ENCODE peak calls at places on chromosomes 16 and 17, in four cellular contexts. A, N, X and D are unnamed samples.
A peak's percentile ranks its signal among the peaks of the same experiment; 100 is the strongest.

GRCh38 chr17:49511810-49512209 is 16.7 kb downstream of the NGFR start:
- DNase-seq in X (no peak), N (no peak), A (no peak), D (no peak)

GRCh38 chr17:2874211-2874686 is 78.0 kb downstream of the RAP1GAP2 start:
- DNase-seq in X (no peak), N (no peak), A (no peak), D (no peak)

GRCh38 chr16:4663756-4664465 is 29.5 kb upstream of the NUDT16L1 start:
- DNase-seq in A (no peak), N (no peak), X (no peak), D (no peak)

GRCh38 chr17:45013021-45013997 is 38.1 kb downstream of the DCAKD start:
- DNase-seq in X (no peak), A (no peak), N (no peak), D (no peak)

GRCh38 chr16:69833791-69834282 is 71.7 kb downstream of the WWP2 start:
- DNase-seq in A (no peak), X (no peak), N (no peak), D (no peak)

GRCh38 chr16:19210175-19210924 is 42.3 kb downstream of the SYT17 start:
- DNase-seq in A (no peak), X (peak; percentile 60), N (no peak), D (no peak)

GRCh38 chr16:65667013-65667578 is 545.2 kb upstream of the CDH11 start:
- DNase-seq in A (no peak), X (no peak), N (peak; percentile 5), D (no peak)

GRCh38 chr17:48236681-48237134 is 129.1 kb downstream of the SNX11 start:
- DNase-seq in A (peak; percentile 93), N (no peak), X (peak; percentile 37), D (no peak)

GRCh38 chr16:79092846-79093245 is 507.7 kb downstream of the MAF start:
- DNase-seq in A (no peak), X (no peak), N (no peak), D (no peak)

GRCh38 chr17:27747462-27748359 is 52.6 kb downstream of the NOS2 start:
- DNase-seq in N (no peak), X (no peak), A (no peak), D (no peak)

GRCh38 chr17:16506188-16506587 is 14.2 kb upstream of the LRRC75A start:
- DNase-seq in X (no peak), A (no peak), N (no peak), D (no peak)

GRCh38 chr17:51391992-51392654 is 131.8 kb downstream of the UTP18 start:
- DNase-seq in X (peak; percentile 36), N (no peak), A (peak; percentile 13), D (no peak)

GRCh38 chr16:85610059-85610445 is 3.1 kb upstream of the GSE1 start:
- DNase-seq in A (no peak), X (no peak), N (no peak), D (no peak)

GRCh38 chr17:16352838-16353701 is at the start of gene CENPV:
- DNase-seq in N (no peak), X (peak; percentile 66), A (peak; percentile 37), D (no peak)

GRCh38 chr17:79915850-79916430 is 76.7 kb upstream of the CBX4 start:
- DNase-seq in X (peak; percentile 94), N (no peak), A (peak; percentile 37), D (no peak)

GRCh38 chr17:44004077-44004760 is at the start of gene NAGS:
- DNase-seq in X (peak; percentile 27), N (no peak), A (no peak), D (no peak)

GRCh38 chr17:72735602-72736001 is 356.9 kb downstream of the SLC39A11 start:
- DNase-seq in X (no peak), N (no peak), A (no peak), D (no peak)

GRCh38 chr17:50196036-50196435 is 5.4 kb downstream of the COL1A1 start:
- DNase-seq in X (no peak), A (no peak), N (no peak), D (no peak)

GRCh38 chr17:40480501-40481003 is 20.9 kb downstream of the TNS4 start:
- DNase-seq in X (peak; percentile 91), A (peak; percentile 63), N (no peak), D (no peak)

GRCh38 chr17:29179232-29180036 is 764 bp downstream of the MYO18A start:
- DNase-seq in X (peak; percentile 84), N (no peak), A (peak; percentile 85), D (no peak)

GRCh38 chr17:63450551-63450950 is 4.4 kb upstream of the CYB561 start:
- DNase-seq in A (no peak), X (no peak), N (no peak), D (no peak)

GRCh38 chr17:67055041-67055443 is 10.7 kb downstream of the CACNG1 start:
- DNase-seq in A (no peak), X (no peak), N (no peak), D (no peak)

GRCh38 chr16:12529582-12529981 is 274.1 kb downstream of the CPPED1 start:
- DNase-seq in A (no peak), X (no peak), N (no peak), D (no peak)

GRCh38 chr17:15273141-15273793 is 8.1 kb upstream of the PMP22 start:
- DNase-seq in A (no peak), N (peak; percentile 93), X (no peak), D (no peak)

GRCh38 chr17:34502426-34502825 is 77.0 kb upstream of the TMEM132E start:
- DNase-seq in A (no peak), N (no peak), X (no peak), D (no peak)

GRCh38 chr16:20821682-20822081 is 15.4 kb downstream of the REXO5 start:
- DNase-seq in A (no peak), X (no peak), N (no peak), D (no peak)

GRCh38 chr17:82065638-82066303 is at the start of gene DUS1L:
- DNase-seq in X (peak; percentile 71), N (no peak), A (peak; percentile 45), D (peak; percentile 16)

GRCh38 chr17:76241205-76241539 is 879 bp upstream of the RNF157 start:
- DNase-seq in A (no peak), X (no peak), N (no peak), D (no peak)

GRCh38 chr16:57985204-57986121 is 14.5 kb upstream of the CNGB1 start:
- DNase-seq in N (no peak), A (no peak), X (no peak), D (no peak)

GRCh38 chr16:67466581-67466980 is 14.4 kb downstream of the ATP6V0D1 start:
- DNase-seq in A (no peak), N (no peak), X (no peak), D (no peak)

GRCh38 chr17:6163632-6164319 is 93.6 kb downstream of the WSCD1 start:
- DNase-seq in A (peak; percentile 32), N (no peak), X (no peak), D (no peak)

GRCh38 chr16:55494994-55495421 is 13.9 kb upstream of the LPCAT2 start:
- DNase-seq in N (peak; percentile 98), A (peak; percentile 70), X (peak; percentile 24), D (peak; percentile 81)
- TF ChIP-seq CTCF in N (peak; percentile 29), A (peak; percentile 53), X (no peak), D (peak; percentile 40)

GRCh38 chr17:78343099-78343432 is 16.8 kb downstream of the SOCS3 start:
- DNase-seq in X (peak; percentile 63), N (no peak), A (peak; percentile 74), D (peak; percentile 87)
- TF ChIP-seq CTCF in X (no peak), N (no peak), A (no peak), D (no peak)

GRCh38 chr16:2232094-2232990 is 3.9 kb upstream of the DNASE1L2 start:
- DNase-seq in N (no peak), X (no peak), A (no peak), D (no peak)
- TF ChIP-seq CTCF in N (no peak), X (no peak), A (no peak), D (no peak)

DNA sequence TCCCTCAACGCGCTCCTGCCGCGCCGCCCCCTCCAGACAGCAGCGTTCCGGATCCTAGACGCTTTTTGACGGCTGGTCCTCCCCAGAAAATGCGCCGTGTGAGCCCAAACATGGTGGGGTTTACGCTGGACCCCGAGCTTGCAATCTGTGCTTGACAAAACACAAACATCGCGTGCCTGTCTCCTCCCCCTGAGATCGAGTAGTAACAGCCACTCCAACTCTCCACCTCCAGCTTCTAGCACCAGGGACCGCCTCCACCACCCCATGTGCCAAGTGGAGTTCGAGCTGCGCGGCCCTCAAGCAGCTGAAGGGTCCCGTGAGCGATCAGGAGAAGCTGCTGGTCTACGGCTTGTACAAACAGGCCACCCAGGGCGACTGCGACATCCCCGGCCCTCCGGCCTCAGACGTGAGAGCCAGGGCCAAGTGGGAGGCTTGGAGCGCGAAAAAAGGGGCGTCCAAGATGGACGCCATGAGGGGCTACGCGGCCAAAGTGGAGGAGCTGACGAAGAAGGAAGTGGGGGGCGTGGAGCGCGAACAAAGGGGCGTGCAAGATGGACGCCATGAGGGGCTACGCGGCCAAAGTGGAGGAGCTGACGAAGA is 656 bp upstream of the GEMIN4 start:
- DNase-seq in A (no peak), X (no peak), N (no peak), D (no peak)
- TF ChIP-seq CTCF in A (no peak), X (no peak), N (no peak), D (no peak)

DNA sequence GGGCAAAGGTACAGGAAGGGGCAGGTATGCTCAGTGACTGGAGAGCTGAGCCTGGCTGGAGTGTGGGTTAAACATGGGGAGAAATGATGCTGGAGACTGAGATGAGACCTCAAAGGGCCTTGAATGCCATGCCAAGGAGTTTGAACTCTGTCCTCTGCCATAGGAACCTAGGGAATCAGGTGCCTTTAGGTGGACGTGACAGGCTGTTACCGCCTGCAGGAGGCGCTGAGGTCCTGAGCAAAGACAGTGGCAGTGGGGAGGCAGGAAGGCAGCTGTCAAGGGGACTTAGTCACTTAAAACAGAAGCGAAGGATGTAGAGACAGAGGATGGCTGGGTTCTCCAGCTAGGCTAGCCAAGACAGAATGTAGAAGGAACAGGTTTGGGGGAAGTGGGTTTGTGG is 9.1 kb downstream of the PSMB3 start:
- DNase-seq in N (no peak), X (peak; percentile 73), A (peak; percentile 7), D (no peak)
- TF ChIP-seq CTCF in N (peak; percentile 55), X (peak; percentile 78), A (peak; percentile 37), D (peak; percentile 29)

GRCh38 chr16:1743376-1744337 is 27.7 kb downstream of the NME3 start:
- DNase-seq in A (no peak), N (no peak), X (no peak), D (no peak)
- TF ChIP-seq CTCF in A (no peak), N (no peak), X (no peak), D (no peak)